ENCODE peak calls at places on chromosome 7, in seven cellular contexts. J is IMR-90, H is mesenchymal stem cell, I is H1, E is neuronal stem cell, D is trophoblast cell, M is H9. U is an unnamed sample.

GRCh38 chr7:29281782-29282541 is 87.4 kb downstream of the CHN2 start:
- DNase-seq in J (no peak), H (peak; percentile 97), I (peak; percentile 37), E (no peak), D (peak; percentile 14), M (no peak), U (no peak)

GRCh38 chr7:150406565-150407421 is 27.7 kb downstream of the ZNF775 start:
- DNase-seq in J (peak; percentile 10), H (peak; percentile 65), I (no peak), E (no peak), D (no peak), M (no peak), U (no peak)

GRCh38 chr7:124071843-124072242 is 39.0 kb upstream of the TMEM229A start:
- DNase-seq in J (no peak), H (no peak), I (no peak), E (no peak), D (no peak), M (no peak), U (no peak)

GRCh38 chr7:132386249-132386681 is 190.0 kb downstream of the PLXNA4 start:
- DNase-seq in J (no peak), H (no peak), I (no peak), E (no peak), D (no peak), M (no peak), U (no peak)

GRCh38 chr7:133369130-133369529 is 116.3 kb downstream of the EXOC4 start:
- DNase-seq in J (peak; percentile 47), H (peak; percentile 46), I (no peak), E (no peak), D (no peak), M (no peak), U (no peak)

GRCh38 chr7:94384315-94384714 is 10.4 kb upstream of the COL1A2 start:
- DNase-seq in J (no peak), H (no peak), I (no peak), E (no peak), D (no peak), M (no peak), U (no peak)

GRCh38 chr7:100818825-100819224 is 8.5 kb downstream of the EPHB4 start:
- DNase-seq in J (no peak), H (no peak), I (no peak), E (no peak), D (no peak), M (no peak), U (no peak)

GRCh38 chr7:96177353-96177752 is 144.5 kb downstream of the SLC25A13 start:
- DNase-seq in J (no peak), H (no peak), I (no peak), E (no peak), D (no peak), M (no peak), U (no peak)

GRCh38 chr7:68542831-68543230 is 1055.4 kb upstream of the AUTS2 start:
- DNase-seq in J (no peak), H (no peak), I (no peak), E (no peak), D (no peak), M (no peak), U (no peak)

GRCh38 chr7:140641532-140642191 is 1.0 kb upstream of the DENND2A start:
- DNase-seq in J (no peak), H (peak; percentile 27), I (no peak), E (no peak), D (no peak), M (peak; percentile 45), U (peak; percentile 51)

GRCh38 chr7:16528520-16528919 is 1.9 kb downstream of the LRRC72 start:
- DNase-seq in J (peak; percentile 22), H (no peak), I (no peak), E (no peak), D (no peak), M (no peak), U (no peak)

GRCh38 chr7:3204526-3204925 is 96.5 kb upstream of the SDK1 start:
- DNase-seq in J (no peak), H (no peak), I (peak; percentile 35), E (no peak), D (no peak), M (no peak), U (no peak)

GRCh38 chr7:3206101-3206500 is 95.0 kb upstream of the SDK1 start:
- DNase-seq in J (no peak), H (no peak), I (no peak), E (no peak), D (no peak), M (no peak), U (no peak)

GRCh38 chr7:3210531-3210930 is 90.5 kb upstream of the SDK1 start:
- DNase-seq in J (no peak), H (no peak), I (peak; percentile 54), E (no peak), D (no peak), M (peak; percentile 59), U (peak; percentile 47)

GRCh38 chr7:3207387-3207786 is 93.7 kb upstream of the SDK1 start:
- DNase-seq in J (no peak), H (no peak), I (peak; percentile 22), E (no peak), D (no peak), M (no peak), U (no peak)

GRCh38 chr7:3206771-3207191 is 94.3 kb upstream of the SDK1 start:
- DNase-seq in J (no peak), H (no peak), I (peak; percentile 33), E (no peak), D (no peak), M (no peak), U (no peak)
- H3K23ac ChIP-seq in J (no peak overlapping the region), H (no peak overlapping the region), I (no peak overlapping the region), E (no peak overlapping the region), D (no peak overlapping the region), M (no peak overlapping the region), U (no peak overlapping the region)

DNA sequence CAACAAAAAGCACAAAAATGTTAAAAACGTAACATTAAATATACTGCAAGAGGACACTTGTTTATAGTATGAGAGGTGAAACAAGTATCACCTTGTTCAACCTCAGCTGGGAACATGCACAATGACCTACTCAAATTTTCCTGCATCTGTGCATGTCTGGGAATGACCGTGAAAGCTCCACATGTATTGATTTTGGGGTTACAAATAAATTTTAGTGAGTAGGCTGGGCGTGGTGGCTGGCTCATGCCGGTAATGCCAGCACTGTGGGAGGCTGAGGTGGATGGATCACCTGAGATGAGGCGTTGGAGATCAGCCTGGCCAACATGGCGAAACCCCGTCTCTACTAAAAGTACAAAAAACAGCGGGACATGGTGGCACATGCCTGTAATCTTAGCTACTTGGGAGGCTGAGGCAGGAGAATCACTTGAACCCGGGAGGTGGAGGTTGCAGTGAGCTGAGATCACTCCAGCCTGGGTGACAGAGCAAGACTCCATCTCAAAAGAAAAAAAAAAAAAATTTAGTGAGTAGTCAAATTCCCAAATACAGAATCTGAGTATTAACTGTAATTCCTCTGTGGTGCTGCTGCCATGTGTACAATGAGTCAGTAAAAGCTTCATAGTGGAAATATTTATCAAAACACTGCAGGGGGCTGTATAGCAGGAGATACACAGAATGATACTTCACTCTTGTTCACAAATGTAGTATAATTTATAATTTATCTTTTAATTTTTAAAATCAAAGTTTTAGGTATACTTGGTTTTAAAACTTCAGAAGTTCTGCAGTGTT is 41.1 kb downstream of the SUGCT start:
- DNase-seq in J (peak; percentile 69), H (no peak), I (peak; percentile 31), E (no peak), D (no peak), M (no peak), U (no peak)
- H3K18ac ChIP-seq in J (no peak overlapping the region), H (no peak overlapping the region), I (no peak overlapping the region), E (no peak overlapping the region), D (no peak overlapping the region), M (no peak overlapping the region), U (no peak overlapping the region)

DNA sequence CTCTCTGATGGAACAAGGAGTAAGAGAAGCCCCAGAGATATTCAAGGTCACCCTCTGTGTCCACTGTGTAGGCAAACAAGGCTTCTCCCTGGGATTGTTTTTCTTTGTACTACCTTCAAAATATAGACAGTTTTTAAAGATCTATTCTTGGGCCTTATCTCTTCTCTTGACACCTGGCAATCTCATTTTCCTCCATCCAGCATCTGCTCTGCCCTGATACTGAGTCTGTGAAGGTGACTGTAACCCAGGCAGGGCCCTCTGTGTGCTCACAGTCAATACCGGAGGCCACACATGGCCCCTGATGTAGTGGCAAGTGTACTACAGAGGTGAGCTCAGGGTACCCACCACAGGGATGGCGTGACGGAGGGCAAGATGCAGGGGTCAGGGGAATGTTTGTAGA is 221.1 kb downstream of the SNX10 start:
- DNase-seq in J (no peak), H (no peak), I (no peak), E (no peak), D (no peak), M (no peak), U (no peak)
- H3K23ac ChIP-seq in J (no peak overlapping the region), H (no peak overlapping the region), I (no peak overlapping the region), E (no peak overlapping the region), D (no peak overlapping the region), M (no peak overlapping the region), U (no peak overlapping the region)

DNA sequence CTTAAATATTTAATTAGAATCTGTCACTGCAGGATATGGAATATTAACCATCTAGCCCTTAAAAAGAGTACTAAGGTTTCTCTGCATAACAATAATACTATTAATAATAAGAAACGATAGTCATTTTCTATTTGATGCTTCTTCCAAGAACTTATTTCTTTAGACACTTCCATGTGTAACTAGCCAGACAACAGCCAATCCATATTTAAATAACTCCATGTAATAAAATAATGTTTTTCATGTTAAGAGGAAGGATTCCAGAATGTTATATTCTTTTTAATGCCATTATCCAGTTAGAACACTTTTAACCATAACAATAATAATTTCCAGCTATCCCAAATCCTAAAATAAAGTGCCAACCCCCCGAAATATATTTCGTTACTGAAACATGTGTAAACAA is 170.1 kb upstream of the WNT16 start:
- DNase-seq in J (no peak), H (no peak), I (no peak), E (no peak), D (no peak), M (no peak), U (no peak)
- H3K18ac ChIP-seq in J (no peak overlapping the region), H (no peak overlapping the region), I (no peak overlapping the region), E (no peak overlapping the region), D (no peak overlapping the region), M (no peak overlapping the region), U (no peak overlapping the region)

GRCh38 chr7:77360104-77360503 is 56.0 kb downstream of the GSAP start:
- DNase-seq in J (no peak), H (no peak), I (no peak), E (no peak), D (no peak), M (no peak), U (no peak)
- H3K23ac ChIP-seq in J (no peak overlapping the region), H (no peak overlapping the region), I (no peak overlapping the region), E (no peak overlapping the region), D (no peak overlapping the region), M (no peak overlapping the region), U (no peak overlapping the region)

GRCh38 chr7:1050956-1051690 is 6.8 kb downstream of the GPR146 start:
- DNase-seq in J (no peak), H (no peak), I (no peak), E (no peak), D (no peak), M (no peak), U (no peak)
- H3K18ac ChIP-seq in J (no peak overlapping the region), H (no peak overlapping the region), I (no peak overlapping the region), E (peak overlapping the region; percentile 46), D (no peak overlapping the region), M (no peak overlapping the region), U (no peak overlapping the region)

DNA sequence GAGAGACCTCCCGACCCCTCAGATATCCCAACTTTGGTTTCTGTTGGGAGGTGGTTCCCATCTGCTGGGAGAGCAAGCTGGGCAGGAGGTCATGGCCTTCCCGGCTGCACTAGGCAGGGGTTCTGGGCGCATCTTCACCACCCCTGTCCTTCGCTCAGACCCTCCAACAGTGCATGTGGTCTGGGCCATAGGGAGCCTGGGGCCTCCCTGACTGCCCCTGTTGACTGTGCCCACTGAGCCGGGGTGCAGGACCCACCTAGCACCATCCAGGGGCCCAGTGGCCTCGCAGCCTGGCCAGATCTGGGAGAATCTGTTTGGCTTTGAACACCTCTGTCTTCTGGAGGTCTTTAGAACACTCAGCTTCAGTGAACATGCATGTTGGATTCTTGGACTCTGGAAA is 18.7 kb upstream of the INMT start:
- DNase-seq in J (no peak), H (no peak), I (no peak), E (no peak), D (no peak), M (no peak), U (no peak)
- H3K23ac ChIP-seq in J (no peak overlapping the region), H (no peak overlapping the region), I (no peak overlapping the region), E (peak overlapping the region; percentile 40), D (no peak overlapping the region), M (no peak overlapping the region), U (no peak overlapping the region)